ENCODE peak calls at places on chromosomes 12 and 14, in ten cellular contexts. G is heart left ventricle, I is bronchial epithelial cell, B is astrocyte of the spinal cord, K is fibroblast of villous mesenchyme, C is IMR-90, D is testis, T is fibroblast of mammary gland, L is endodermal cell, Q is pancreas. S is an unnamed sample.

GRCh38 chr12:56385873-56386272 is 23.2 kb upstream of the APOF start:
- DNase-seq in C (no peak), Q (peak; percentile 58), D (no peak), T (peak; percentile 10), I (peak; percentile 20), B (no peak), L (no peak), K (no peak), G (no peak), S (peak; percentile 3)

GRCh38 chr14:79659995-79660975 is 551.0 kb downstream of the DIO2 start:
- DNase-seq in B (no peak), G (no peak), I (no peak), K (peak; percentile 1), D (no peak), Q (no peak), T (no peak), L (peak; percentile 42), C (no peak), S (no peak)

GRCh38 chr12:56932867-56933266 is 1.3 kb downstream of the SDR9C7 start:
- DNase-seq in K (peak; percentile 17), Q (no peak), D (no peak), C (no peak), G (no peak), B (no peak), I (peak; percentile 75), L (no peak), T (no peak), S (no peak)

GRCh38 chr12:110109037-110109836 is 14.9 kb upstream of the IFT81 start:
- DNase-seq in L (peak; percentile 87), I (peak; percentile 94), B (peak; percentile 99), G (peak; percentile 58), C (peak; percentile 99), Q (peak; percentile 49), D (peak; percentile 88), K (peak; percentile 100), T (peak; percentile 100), S (peak; percentile 100)

GRCh38 chr12:14260011-14260993 is 105.2 kb upstream of the ATF7IP start:
- DNase-seq in L (peak; percentile 98), B (peak; percentile 85), I (peak; percentile 87), C (peak; percentile 93), K (peak; percentile 92), G (peak; percentile 92), T (peak; percentile 93), D (peak; percentile 91), Q (peak; percentile 93), S (peak; percentile 94)

GRCh38 chr14:103103461-103104388 is 9.2 kb downstream of the EXOC3L4 start:
- DNase-seq in Q (peak; percentile 73), I (peak; percentile 27), T (peak; percentile 40), B (no peak), L (peak; percentile 79), K (peak; percentile 77), C (peak; percentile 35), D (no peak), G (no peak), S (no peak)

GRCh38 chr14:102262894-102263462 is 42.0 kb downstream of the MOK start:
- DNase-seq in L (peak; percentile 65), G (no peak), K (no peak), C (peak; percentile 60), Q (no peak), B (peak; percentile 59), I (peak; percentile 79), T (peak; percentile 55), D (peak; percentile 82), S (no peak)

GRCh38 chr14:34064349-34064748 is 113.5 kb upstream of the EGLN3 start:
- DNase-seq in B (peak; percentile 64), K (no peak), D (peak; percentile 58), I (peak; percentile 57), L (no peak), Q (no peak), T (peak; percentile 93), G (peak; percentile 59), C (peak; percentile 11), S (peak; percentile 86)

GRCh38 chr14:23881292-23881691 is 72.3 kb upstream of the DHRS4 start:
- DNase-seq in T (no peak), B (peak; percentile 20), K (no peak), I (no peak), D (no peak), Q (no peak), G (no peak), L (no peak), C (no peak), S (no peak)

GRCh38 chr12:1093166-1093751 is 102.2 kb downstream of the ERC1 start:
- DNase-seq in L (peak; percentile 80), C (peak; percentile 67), I (peak; percentile 65), D (peak; percentile 40), K (peak; percentile 74), G (no peak), Q (no peak), T (peak; percentile 73), B (peak; percentile 69), S (peak; percentile 29)

GRCh38 chr14:54698501-54698900 is 131.6 kb downstream of the SAMD4A start:
- DNase-seq in C (no peak), D (no peak), I (no peak), L (no peak), Q (no peak), G (no peak), K (no peak), B (no peak), T (no peak), S (no peak)

GRCh38 chr12:32455607-32456063 is 56.3 kb downstream of the FGD4 start:
- DNase-seq in G (peak; percentile 28), B (peak; percentile 88), L (peak; percentile 31), C (peak; percentile 82), I (peak; percentile 77), K (peak; percentile 83), Q (no peak), D (no peak), T (peak; percentile 84), S (peak; percentile 48)

GRCh38 chr14:98725676-98726075 is 546.3 kb downstream of the BCL11B start:
- DNase-seq in D (no peak), I (no peak), Q (no peak), T (no peak), G (no peak), C (no peak), K (no peak), L (peak; percentile 84), B (no peak), S (no peak)

GRCh38 chr12:76790564-76791552 is 26.9 kb downstream of the ZDHHC17 start:
- DNase-seq in B (peak; percentile 27), L (no peak), K (peak; percentile 27), Q (no peak), I (peak; percentile 39), D (no peak), T (peak; percentile 44), G (no peak), C (peak; percentile 37), S (no peak)

DNA sequence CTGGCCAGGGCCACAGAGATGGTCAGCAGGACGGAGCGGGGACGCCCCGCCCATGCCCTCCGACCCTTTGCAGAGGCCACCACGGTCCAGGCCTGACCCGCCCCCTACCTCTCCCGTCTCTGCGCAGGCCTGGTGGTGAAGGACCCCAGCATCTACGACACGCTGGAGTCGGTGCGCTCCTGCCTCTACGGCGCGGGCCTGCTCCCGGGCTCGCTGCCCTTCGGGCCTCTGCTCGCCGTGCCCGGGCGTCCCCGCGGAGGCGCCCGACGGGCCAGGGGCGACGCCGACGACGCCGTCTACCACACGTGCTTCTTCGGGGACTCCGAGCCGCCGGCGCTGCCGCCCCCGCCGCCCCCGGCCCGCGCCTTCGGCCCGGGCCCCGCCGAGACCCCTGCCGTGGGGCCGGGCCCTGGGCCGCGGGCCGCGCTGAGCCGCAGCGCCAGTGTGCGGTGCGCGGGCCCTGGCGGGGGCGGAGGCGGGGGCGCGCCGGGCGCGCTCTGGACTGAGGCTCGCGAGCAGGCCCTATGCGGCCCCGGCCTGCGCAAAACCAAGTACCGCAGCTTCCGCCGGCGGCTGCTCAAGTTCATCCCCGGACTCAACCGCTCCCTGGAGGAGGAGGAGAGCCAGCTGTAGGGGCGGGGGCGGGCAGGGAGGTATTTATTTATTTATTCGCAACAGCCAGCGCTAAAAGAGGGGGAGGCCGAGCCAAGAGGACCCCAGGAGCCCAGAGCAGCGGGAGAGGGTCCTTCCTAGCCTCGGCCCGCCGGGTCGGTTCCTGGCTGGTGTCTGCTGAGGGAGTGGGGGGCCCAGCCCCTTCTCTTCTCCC is 8.0 kb downstream of the TAMALIN start:
- DNase-seq in L (peak; percentile 84), D (peak; percentile 48), T (no peak), I (no peak), C (no peak), G (no peak), K (no peak), B (peak; percentile 27), Q (no peak), S (no peak)
- H3K4me3 ChIP-seq in L (no peak overlapping the region), D (no peak overlapping the region), T (no peak overlapping the region), I (no peak overlapping the region), C (no peak overlapping the region), G (no peak overlapping the region), K (no peak overlapping the region), B (no peak overlapping the region), Q (no peak overlapping the region), S (no peak overlapping the region)

DNA sequence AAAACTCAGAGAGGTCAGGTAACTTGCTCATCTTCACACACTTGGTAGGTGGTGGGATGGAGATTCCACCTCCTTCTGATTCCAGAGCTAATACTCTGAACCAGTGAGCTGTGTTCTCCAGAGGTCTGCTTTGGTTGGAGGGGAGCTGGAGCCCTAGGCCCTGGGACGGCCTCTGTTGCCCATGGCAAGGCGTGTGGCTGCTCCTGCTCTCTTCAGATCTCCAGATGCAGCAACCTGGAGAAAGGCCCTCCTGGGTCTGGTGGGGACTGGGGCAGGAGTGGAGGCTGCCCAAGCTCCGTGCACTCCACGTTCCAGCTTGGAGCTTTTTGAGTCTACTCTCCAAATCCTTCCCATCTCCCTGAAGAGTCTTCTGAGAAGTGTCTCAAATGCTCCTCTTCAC is 10.7 kb downstream of the CCND2 start:
- DNase-seq in T (no peak), K (no peak), D (no peak), L (peak; percentile 40), I (no peak), G (no peak), B (no peak), C (no peak), Q (no peak), S (no peak)
- TF ChIP-seq CTCF in T (no peak), K (no peak), D (no peak), L (no peak), I (no peak), G (no peak), B (no peak), C (no peak), Q (no peak), S (no peak)

DNA sequence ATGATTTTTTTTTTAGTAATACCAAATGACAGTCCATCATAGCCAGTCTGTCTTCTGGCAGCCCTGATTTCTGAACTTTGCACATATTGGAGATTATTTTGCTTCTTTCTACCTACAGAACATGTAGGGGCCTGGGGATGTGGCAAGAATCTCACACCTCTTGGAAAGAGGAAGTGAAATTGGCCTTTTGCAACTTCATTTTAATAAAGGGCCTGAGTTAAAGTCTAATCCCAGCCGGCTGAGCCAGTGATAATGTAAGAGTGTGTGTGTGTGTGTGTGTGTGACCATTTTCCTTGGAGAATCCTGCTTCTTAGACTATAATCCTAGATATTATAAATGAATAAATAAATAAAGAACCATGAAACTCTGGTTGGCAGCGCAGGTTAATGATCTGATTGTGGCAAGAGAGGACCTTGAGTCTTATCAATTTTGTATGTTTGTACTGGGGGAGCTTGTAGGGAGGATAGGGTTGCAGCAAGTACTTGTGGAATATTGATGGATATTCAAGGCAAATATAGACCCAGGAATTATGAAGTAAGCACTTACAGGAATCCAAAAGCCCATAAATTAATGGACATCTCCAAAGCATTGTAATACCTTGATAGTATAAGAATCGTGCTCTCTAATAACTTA is 233.2 kb upstream of the AMIGO2 start:
- DNase-seq in D (no peak), L (no peak), B (no peak), Q (no peak), G (no peak), I (no peak), T (no peak), K (no peak), C (no peak), S (no peak)
- H3K4me3 ChIP-seq in D (no peak overlapping the region), L (no peak overlapping the region), B (no peak overlapping the region), Q (no peak overlapping the region), G (no peak overlapping the region), I (no peak overlapping the region), T (no peak overlapping the region), K (no peak overlapping the region), C (no peak overlapping the region), S (no peak overlapping the region)

GRCh38 chr14:60266021-60266937 is 17.3 kb downstream of the PPM1A start:
- DNase-seq in Q (no peak), T (peak; percentile 39), D (peak; percentile 32), B (no peak), C (no peak), K (peak; percentile 26), L (no peak), I (peak; percentile 35), G (no peak), S (peak; percentile 54)
- TF ChIP-seq CTCF in Q (no peak), T (peak; percentile 64), D (no peak), B (peak; percentile 43), C (peak; percentile 40), K (peak; percentile 69), L (peak; percentile 84), I (peak; percentile 47), G (peak; percentile 31), S (peak; percentile 50)